ENCODE peak calls at places on chromosomes 12 and 14, in five cellular contexts. I is ovary, Y is heart right ventricle, G is body of pancreas, Q is psoas muscle. Z is an unnamed sample.

GRCh38 chr12:124174406-124174805 is 120.5 kb upstream of the RFLNA start:
- DNase-seq in Y (no peak), G (no peak), I (no peak), Q (no peak), Z (peak; percentile 89)

GRCh38 chr12:58732894-58733293 is 187.4 kb downstream of the LRIG3 start:
- DNase-seq in G (no peak), I (no peak), Y (no peak), Q (no peak), Z (no peak)

GRCh38 chr12:89235189-89235993 is 116.9 kb downstream of the DUSP6 start:
- DNase-seq in I (no peak), Y (no peak), Q (no peak), G (no peak), Z (no peak)

GRCh38 chr14:31261859-31262739 is 54.5 kb upstream of the HECTD1 start:
- DNase-seq in Q (peak; percentile 38), I (no peak), Y (no peak), G (peak; percentile 49), Z (no peak)

GRCh38 chr12:106179086-106179485 is 40.3 kb upstream of the NUAK1 start:
- DNase-seq in Q (no peak), I (no peak), G (no peak), Y (no peak), Z (no peak)

GRCh38 chr12:69655616-69656336 is 43.3 kb downstream of the BEST3 start:
- DNase-seq in Q (no peak), Y (no peak), I (no peak), G (no peak), Z (peak; percentile 50)

GRCh38 chr14:58428011-58428807 is 690 bp downstream of the KIAA0586 start:
- DNase-seq in Q (no peak), I (no peak), G (no peak), Y (no peak), Z (peak; percentile 19)

GRCh38 chr12:24425601-24425970 is 476.1 kb upstream of the SOX5 start:
- DNase-seq in I (no peak), Y (no peak), G (no peak), Q (no peak), Z (no peak)

GRCh38 chr12:115354007-115354452 is 670.1 kb upstream of the TBX3 start:
- DNase-seq in Y (peak; percentile 18), G (no peak), I (peak; percentile 63), Q (peak; percentile 68), Z (peak; percentile 91)

GRCh38 chr12:119664642-119665041 is 3.3 kb upstream of the PRKAB1 start:
- DNase-seq in Y (no peak), I (no peak), Q (no peak), G (no peak), Z (no peak)

GRCh38 chr14:52268191-52269061 is 928 bp downstream of the PTGDR start:
- DNase-seq in I (no peak), G (no peak), Y (peak; percentile 17), Q (peak; percentile 24), Z (no peak)
- H3K4me3 ChIP-seq in I (peak overlapping the region; percentile 47), G (no peak overlapping the region), Y (peak overlapping the region; percentile 63), Q (peak overlapping the region; percentile 49), Z (no peak overlapping the region)

DNA sequence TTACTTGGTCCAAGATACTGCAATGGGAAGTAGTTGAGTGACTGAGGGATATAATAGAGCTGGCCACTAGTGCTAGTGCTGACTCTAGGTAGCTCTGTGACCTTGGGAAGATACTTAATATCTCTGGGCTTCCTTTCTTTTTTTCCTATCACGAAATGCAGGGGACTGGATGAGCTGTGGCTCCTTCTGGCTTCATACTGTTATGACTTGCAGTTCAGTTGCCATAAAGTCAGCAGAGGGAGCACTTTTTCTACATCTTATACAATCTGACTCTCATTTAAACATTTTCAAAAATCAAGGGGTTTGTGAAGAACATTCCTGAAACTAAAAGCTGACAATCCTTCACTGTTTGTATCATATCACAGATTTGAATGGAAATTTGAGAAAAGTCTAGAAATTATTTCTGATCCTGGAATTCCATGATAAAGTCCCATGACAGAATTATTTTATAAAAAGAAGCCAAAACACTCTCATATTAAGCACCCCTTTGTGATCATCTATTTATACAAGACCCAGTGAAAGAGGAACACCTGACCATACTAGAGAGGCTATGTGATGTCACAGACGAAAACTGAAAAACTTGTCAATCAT is 5.4 kb downstream of the BHLHE41 start:
- DNase-seq in Y (no peak), G (no peak), I (no peak), Q (no peak), Z (no peak)
- H3K27me3 ChIP-seq in Y (peaks cover 55% of the 10 kb centered on the region), G (no peaks in the 10 kb centered on the region), I (no peaks in the 10 kb centered on the region), Q (no peaks in the 10 kb centered on the region), Z (no peaks in the 10 kb centered on the region)

DNA sequence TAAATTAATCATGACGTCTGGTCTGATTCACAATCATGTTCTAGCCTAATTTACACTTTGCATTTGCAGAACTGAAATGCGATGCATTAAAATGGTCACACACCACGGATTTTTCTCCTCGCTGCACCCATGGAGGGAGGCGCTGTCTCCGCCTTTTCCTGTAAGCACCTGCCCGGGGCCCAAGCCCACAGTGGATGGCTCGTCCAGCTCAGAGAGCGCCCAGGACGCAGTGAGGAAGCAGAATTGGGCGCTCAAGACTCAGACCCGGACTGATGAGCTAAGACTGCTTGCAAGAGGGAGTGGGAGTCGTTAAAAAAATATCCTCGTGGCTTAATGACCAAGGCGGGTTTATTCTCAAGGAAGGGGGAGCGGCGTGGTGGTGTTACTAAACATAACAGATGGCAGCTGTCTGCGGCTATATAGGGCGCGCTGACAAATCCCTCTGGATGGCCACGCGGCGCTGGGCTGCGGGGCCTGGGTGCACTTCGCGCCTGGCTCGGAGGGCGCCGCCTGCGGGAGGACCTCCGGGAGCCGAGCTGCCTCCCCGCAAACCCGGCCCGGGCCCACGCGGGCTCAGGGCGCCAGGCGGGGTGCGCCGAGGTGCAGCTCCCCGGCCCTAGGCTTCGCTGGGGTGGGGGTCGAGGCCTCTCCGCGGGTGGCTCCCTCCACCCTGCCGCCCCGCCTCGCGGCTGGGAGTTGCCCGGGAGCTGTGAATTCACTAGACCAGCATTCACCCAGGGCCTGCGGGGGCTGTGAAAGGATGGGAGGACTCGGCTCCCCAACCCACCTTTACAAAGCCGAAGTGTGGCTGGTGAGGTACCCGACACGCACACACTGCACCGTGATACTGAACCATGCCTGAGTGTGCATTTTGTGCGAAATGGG is 78.7 kb downstream of the PPM1A start:
- DNase-seq in G (peak; percentile 70), Y (peak; percentile 23), I (no peak), Q (peak; percentile 50), Z (no peak)
- TF ChIP-seq CTCF in G (no peak), Y (no peak), I (no peak), Q (peak; percentile 21), Z (no peak)

GRCh38 chr14:52948836-52949235 is 2.0 kb downstream of the FERMT2 start:
- DNase-seq in I (no peak), Y (no peak), G (no peak), Q (no peak), Z (no peak)
- H3K4me3 ChIP-seq in I (peak overlapping the region; percentile 76), Y (peak overlapping the region; percentile 80), G (no peak overlapping the region), Q (peak overlapping the region; percentile 96), Z (peak overlapping the region; percentile 85)

GRCh38 chr12:53998174-53998899 is 1.6 kb upstream of the HOXC9 start:
- DNase-seq in G (no peak), Y (no peak), I (no peak), Q (no peak), Z (no peak)

GRCh38 chr12:53996188-53996885 is 3.6 kb upstream of the HOXC9 start:
- DNase-seq in G (no peak), Q (no peak), Y (no peak), I (no peak), Z (no peak)

GRCh38 chr12:53996886-53997217 is 3.1 kb upstream of the HOXC9 start:
- DNase-seq in Y (no peak), I (no peak), Q (no peak), G (no peak), Z (no peak)

GRCh38 chr12:53998900-53999236 is 1.1 kb upstream of the HOXC9 start:
- DNase-seq in G (no peak), I (no peak), Y (no peak), Q (no peak), Z (no peak)

GRCh38 chr12:53997324-53998173 is 2.4 kb upstream of the HOXC9 start:
- DNase-seq in G (no peak), Y (no peak), Q (no peak), I (no peak), Z (no peak)
- H3K27me3 ChIP-seq in G (peaks cover 11% of the 10 kb centered on the region), Y (peaks cover 100% of the 10 kb centered on the region), Q (no peaks in the 10 kb centered on the region), I (no peaks in the 10 kb centered on the region), Z (peaks cover 5% of the 10 kb centered on the region)

GRCh38 chr14:72525087-72525909 is 368.6 kb downstream of the DPF3 start:
- DNase-seq in I (no peak), Q (no peak), G (no peak), Y (no peak), Z (no peak)
- TF ChIP-seq CTCF in I (no peak), Q (no peak), G (no peak), Y (no peak), Z (no peak)

DNA sequence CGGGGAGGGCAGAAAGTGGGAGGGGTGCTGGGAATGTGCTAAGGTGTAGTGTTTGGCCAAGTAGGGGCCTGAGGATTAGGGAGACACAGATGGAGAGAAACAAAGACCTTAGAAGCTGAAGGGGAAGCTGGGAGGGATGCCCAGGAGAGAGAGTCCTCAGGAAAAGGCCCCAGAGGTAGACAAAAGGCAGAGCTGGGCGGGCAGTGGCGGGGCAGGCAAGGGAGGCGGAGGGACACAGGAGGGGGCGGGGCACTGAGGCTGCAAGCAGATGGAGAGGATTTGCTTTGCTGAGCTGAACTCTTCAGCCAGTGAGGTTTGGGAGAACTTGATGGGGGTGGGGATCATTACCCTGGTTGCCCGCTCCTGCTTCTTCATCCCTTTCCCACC is 2.8 kb downstream of the PTMS start:
- DNase-seq in Q (peak; percentile 43), I (peak; percentile 69), G (no peak), Y (no peak), Z (no peak)
- H3K4me3 ChIP-seq in Q (peak overlapping the region; percentile 84), I (peak overlapping the region; percentile 68), G (no peak overlapping the region), Y (peak overlapping the region; percentile 88), Z (peak overlapping the region; percentile 59)

DNA sequence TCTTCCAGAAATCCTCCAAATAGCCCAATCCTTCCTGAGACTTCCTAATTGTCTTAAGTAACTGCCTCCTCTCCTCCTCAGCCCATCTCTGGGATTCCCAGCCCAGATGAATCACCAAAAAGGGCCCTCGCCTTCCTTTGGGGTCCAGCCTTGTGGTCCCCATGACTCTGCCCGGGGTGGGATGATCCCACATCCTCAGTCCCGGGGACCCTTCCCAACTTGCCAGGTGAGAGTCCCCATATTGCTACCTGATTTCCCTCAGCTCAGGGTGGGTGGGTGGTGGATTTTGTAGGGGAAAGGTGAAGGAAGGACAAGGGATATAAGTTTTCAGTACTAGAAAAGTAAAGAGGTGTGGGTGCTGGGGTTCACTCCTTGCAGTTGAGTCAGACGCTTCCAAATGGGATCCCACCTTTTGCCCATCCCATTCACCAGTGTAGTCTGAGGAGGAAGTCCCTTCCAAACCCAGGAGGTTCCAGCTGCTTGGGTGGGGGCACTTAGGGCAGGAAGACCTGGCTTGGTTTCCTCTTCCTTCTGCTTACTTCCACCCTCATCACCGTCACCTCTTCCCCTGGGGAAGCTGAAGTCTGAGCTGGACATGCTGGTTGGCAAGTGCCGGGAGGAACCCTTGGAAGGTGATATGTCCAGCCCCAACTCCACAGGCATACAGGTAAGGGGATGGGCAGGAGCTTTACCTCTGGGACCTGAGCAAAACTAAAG is 5.6 kb downstream of the GLI1 start:
- DNase-seq in Q (no peak), I (no peak), Y (no peak), G (no peak), Z (no peak)
- H3K27me3 ChIP-seq in Q (peaks cover 9% of the 10 kb centered on the region), I (no peaks in the 10 kb centered on the region), Y (peaks cover 20% of the 10 kb centered on the region), G (no peaks in the 10 kb centered on the region), Z (no peaks in the 10 kb centered on the region)